ENCODE peak calls at places on chromosomes 3 and 15, in four cellular contexts. W is SK-N-SH, V is GM12878, C is transverse colon. P is an unnamed sample.

GRCh38 chr3:175336406-175337133 is 477.4 kb downstream of the NAALADL2 start:
- DNase-seq in W (no peak), V (no peak), C (no peak), P (no peak)

GRCh38 chr3:45953536-45953935 is 10.3 kb downstream of the CXCR6 start:
- DNase-seq in W (no peak), V (no peak), C (no peak), P (no peak)

GRCh38 chr3:57163751-57164150 is 1.4 kb downstream of the IL17RD start:
- DNase-seq in W (no peak), V (no peak), C (no peak), P (no peak)

GRCh38 chr3:129644836-129645235 is 38.4 kb upstream of the PLXND1 start:
- DNase-seq in W (no peak), V (no peak), C (no peak), P (no peak)

GRCh38 chr3:186909078-186909853 is 21.1 kb upstream of the ST6GAL1 start:
- DNase-seq in W (no peak), V (no peak), C (peak; percentile 73), P (peak; percentile 43)

GRCh38 chr3:195021674-195022073 is 249.3 kb downstream of the XXYLT1 start:
- DNase-seq in W (no peak), V (no peak), C (no peak), P (no peak)

GRCh38 chr3:127672429-127673190 is at the start of gene ABTB1:
- DNase-seq in W (peak; percentile 98), V (no peak), C (peak; percentile 90), P (peak; percentile 90)

GRCh38 chr15:60932051-60932915 is 296.8 kb downstream of the RORA start:
- DNase-seq in W (no peak), V (no peak), C (no peak), P (peak; percentile 59)

GRCh38 chr3:126197854-126198584 is 17.6 kb upstream of the ALDH1L1 start:
- DNase-seq in W (peak; percentile 76), V (no peak), C (peak; percentile 63), P (peak; percentile 65)

GRCh38 chr15:41558400-41559238 is at the start of gene TYRO3:
- DNase-seq in W (peak; percentile 93), V (no peak), C (peak; percentile 66), P (peak; percentile 65)

DNA sequence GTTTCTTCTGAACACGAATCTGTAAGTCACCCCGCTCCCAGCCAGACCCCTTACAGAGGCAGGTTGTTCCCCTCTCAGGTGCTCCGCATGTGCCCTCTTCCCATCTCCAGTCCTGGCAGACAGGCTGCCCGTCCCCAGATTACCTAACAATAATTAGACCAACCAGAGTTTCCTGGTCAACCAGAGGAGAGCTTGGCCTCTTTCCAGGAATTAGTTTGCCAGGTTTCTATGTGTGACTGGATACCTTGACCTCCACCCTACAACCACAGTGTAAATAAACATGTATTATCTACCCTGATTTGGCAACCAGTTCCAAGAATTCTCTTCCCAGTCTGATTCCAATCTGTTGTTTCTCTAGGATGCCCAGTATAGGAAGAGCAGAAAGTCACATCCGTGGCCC is 178.0 kb upstream of the UMPS start:
- DNase-seq in W (no peak), V (no peak), C (peak; percentile 51), P (peak; percentile 77)
- TF ChIP-seq EP300 in W (no peak), V (no peak), C (no peak), P (no peak)

DNA sequence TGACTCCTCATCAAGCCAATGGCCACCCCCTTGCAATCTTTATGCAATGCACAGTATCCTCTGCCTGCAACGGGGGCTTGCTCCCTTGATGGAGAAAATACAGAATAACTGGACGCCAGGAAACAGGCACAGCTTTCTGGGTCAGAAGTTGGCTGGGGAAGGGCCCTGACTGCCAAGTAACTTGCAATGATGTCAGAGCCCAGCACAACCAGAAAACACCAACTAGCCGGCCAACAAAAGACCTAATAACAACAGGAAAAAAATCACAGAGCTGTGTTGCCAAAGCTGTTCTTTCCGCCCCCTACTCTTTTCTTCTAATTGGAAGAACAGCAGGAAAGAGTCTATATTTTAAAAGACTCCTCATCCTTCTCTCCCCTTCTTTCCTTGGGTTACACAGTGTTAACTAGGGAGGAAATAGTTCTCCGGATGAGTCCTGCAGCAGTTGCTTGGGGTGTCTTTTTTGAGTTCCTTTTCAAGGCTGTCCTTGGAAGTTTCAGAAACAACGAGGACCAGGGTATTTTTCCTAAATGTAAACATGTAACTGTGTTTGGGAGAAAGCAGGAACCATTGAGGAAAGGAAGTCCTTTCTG is 1.4 kb upstream of the SEMA6D start:
- DNase-seq in W (no peak), V (no peak), C (no peak), P (no peak)
- TF ChIP-seq POLR2AphosphoS5 in W (no peak), V (no peak), C (no peak), P (no peak)

GRCh38 chr15:29379647-29380046 is 110.0 kb upstream of the NSMCE3 start:
- DNase-seq in W (no peak), V (no peak), C (no peak), P (no peak)

GRCh38 chr15:29377141-29377540 is 107.5 kb upstream of the NSMCE3 start:
- DNase-seq in W (no peak), V (no peak), C (no peak), P (no peak)

DNA sequence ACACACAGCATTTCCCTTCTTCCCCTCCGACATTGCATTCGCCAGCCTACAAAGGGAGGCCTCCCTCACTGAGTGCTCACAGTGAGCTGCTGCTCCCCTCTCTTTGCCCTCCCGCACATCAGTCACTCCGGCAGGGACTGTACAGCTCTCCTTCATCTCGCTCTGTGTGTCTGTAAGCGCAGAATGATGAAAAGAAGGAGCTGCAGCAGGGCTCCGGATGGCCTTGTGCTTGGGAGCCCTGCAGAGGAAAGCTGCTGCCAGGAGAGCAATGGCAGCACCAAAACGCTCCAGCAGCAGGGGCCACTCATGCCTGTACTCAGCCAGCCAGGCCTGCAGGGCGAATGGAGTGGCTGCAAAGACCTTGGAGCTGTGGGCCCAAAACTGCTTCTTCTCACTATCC is 107.0 kb upstream of the NSMCE3 start:
- DNase-seq in W (no peak), V (no peak), C (no peak), P (no peak)
- TF ChIP-seq EP300 in W (no peak), V (no peak), C (no peak), P (no peak)

GRCh38 chr3:5071061-5071460 is 51.0 kb upstream of the ARL8B start:
- DNase-seq in W (no peak), V (no peak), C (no peak), P (no peak)

GRCh38 chr3:5073374-5074085 is 48.6 kb upstream of the ARL8B start:
- DNase-seq in W (no peak), V (no peak), C (no peak), P (no peak)

GRCh38 chr3:5069627-5070026 is 52.5 kb upstream of the ARL8B start:
- DNase-seq in W (no peak), V (no peak), C (no peak), P (no peak)

GRCh38 chr3:5068531-5068930 is 53.6 kb upstream of the ARL8B start:
- DNase-seq in W (no peak), V (no peak), C (no peak), P (no peak)

DNA sequence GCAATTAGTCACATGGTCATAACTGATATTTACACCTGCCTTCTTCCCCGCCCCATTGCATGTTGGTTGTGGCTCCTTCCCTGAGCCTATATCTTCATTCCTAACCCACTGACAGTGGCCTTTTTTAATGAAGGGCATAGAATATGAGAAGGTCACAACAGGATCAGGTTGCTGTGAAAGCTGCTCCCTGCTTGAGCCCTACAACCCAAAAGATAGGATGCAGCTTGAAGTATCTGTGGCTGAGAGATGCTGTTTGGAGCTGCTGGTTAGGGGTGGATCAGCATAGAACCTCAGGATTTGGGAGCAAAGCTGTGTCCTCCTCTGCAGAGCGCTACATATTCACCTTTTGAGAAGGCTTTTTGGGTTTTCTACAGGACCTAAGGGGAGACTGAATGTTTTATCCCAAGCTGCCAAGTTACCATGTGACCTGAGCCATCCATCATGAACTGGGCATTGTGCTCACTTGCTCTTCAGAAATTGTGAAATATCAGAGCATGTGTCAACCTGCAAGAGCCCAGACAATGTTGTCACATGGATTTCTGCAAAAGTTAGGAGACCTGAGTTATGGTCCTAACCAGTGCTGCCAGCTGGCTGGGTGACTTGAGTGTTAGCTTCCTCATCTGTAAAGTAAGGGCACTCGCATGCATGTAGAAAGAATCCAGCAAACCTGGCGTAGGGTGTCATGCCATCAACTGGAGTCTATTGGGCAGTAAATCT is 49.8 kb upstream of the ARL8B start:
- DNase-seq in W (no peak), V (no peak), C (no peak), P (no peak)
- TF ChIP-seq POLR2AphosphoS5 in W (no peak), V (no peak), C (no peak), P (peak; percentile 21)